ENCODE peak calls at places on chromosome 22, in nine cellular contexts. G is pancreas, U is WERI-Rb-1, V is cardiac muscle cell, L is heart left ventricle, Q is DND-41, B is esophagus squamous epithelium, F is fibroblast of lung, H is uterus. E is an unnamed sample. For H3K36me3, the result is how much of the 10 kb centered on the place peaks cover.

GRCh38 chr22:45886502-45886901 is 90.5 kb downstream of the WNT7B start:
- DNase-seq in G (no peak), U (peak), V (no peak), L (no peak), Q (no peak), B (no peak), F (no peak), H (peak), E (no peak)

GRCh38 chr22:50678651-50679521 is 6.3 kb downstream of the SHANK3 start:
- DNase-seq in G (peak), U (peak), V (no peak), L (no peak), Q (no peak), B (no peak), F (no peak), H (no peak), E (no peak)

GRCh38 chr22:19042285-19043110 is 79.7 kb downstream of the DGCR2 start:
- DNase-seq in G (no peak), U (no peak), V (no peak), L (no peak), Q (no peak), B (no peak), F (no peak), H (no peak), E (no peak)

GRCh38 chr22:47092896-47093311 is 330.5 kb downstream of the TBC1D22A start:
- DNase-seq in G (no peak), U (no peak), V (no peak), L (no peak), Q (no peak), B (no peak), F (peak), H (no peak), E (no peak)

GRCh38 chr22:50445071-50445879 is 29.6 kb downstream of the SBF1 start:
- DNase-seq in G (no peak), U (no peak), V (no peak), L (no peak), Q (peak), B (no peak), F (no peak), H (no peak), E (no peak)

GRCh38 chr22:30206964-30207363 is 39.6 kb downstream of the LIF start:
- DNase-seq in G (no peak), U (no peak), V (peak), L (no peak), Q (no peak), B (no peak), F (peak), H (peak), E (peak)

GRCh38 chr22:22460635-22461034 is 47.9 kb downstream of the ZNF280B start:
- DNase-seq in G (no peak), U (no peak), V (no peak), L (no peak), Q (no peak), B (no peak), F (no peak), H (no peak), E (no peak)

GRCh38 chr22:28710112-28710888 is 30.7 kb upstream of the TTC28 start:
- DNase-seq in G (no peak), U (no peak), V (no peak), L (no peak), Q (no peak), B (no peak), F (peak), H (no peak), E (peak)

GRCh38 chr22:21778705-21779363 is 43.2 kb upstream of the YPEL1 start:
- DNase-seq in G (no peak), U (no peak), V (no peak), L (no peak), Q (no peak), B (no peak), F (peak), H (no peak), E (peak)

GRCh38 chr22:24868979-24869378 is 63.0 kb downstream of the SGSM1 start:
- DNase-seq in G (no peak), U (no peak), V (no peak), L (no peak), Q (no peak), B (no peak), F (no peak), H (no peak), E (no peak)

GRCh38 chr22:37030560-37031281 is 11.2 kb downstream of the MPST start:
- DNase-seq in G (no peak), U (no peak), V (no peak), L (no peak), Q (no peak), B (no peak), F (no peak), H (no peak), E (no peak)
- TF ChIP-seq CTCF in G (no peak), U (peak), V (peak), L (no peak), Q (no peak), B (no peak), F (no peak), H (no peak), E (no peak)

DNA sequence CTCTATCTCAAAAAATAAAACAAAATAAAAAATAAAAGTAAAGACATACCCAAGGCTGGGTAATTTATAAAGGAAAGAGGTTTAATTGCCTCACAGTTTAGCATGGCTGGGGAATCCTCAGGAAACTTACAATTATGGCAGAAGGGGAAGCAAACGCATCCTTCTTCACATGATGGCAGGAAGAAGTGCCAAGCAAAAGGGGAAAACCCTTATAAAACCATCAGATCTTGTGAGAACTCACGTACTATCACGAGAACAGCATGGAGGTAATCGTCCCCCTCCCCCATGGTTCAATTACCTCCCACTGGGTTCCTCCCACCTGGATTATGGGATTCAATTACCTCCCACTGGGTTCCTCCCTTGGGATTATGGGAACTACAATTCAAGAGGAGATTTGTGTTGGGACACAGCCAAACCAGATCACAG is 8.3 kb upstream of the SSTR3 start:
- DNase-seq in G (no peak), U (no peak), V (no peak), L (no peak), Q (no peak), B (no peak), F (no peak), H (no peak), E (no peak)
- H3K36me3 ChIP-seq in G (under half), U (under half), V (under half), L (under half), Q (under half), B (under half), F (under half), H (under half), E (under half)

GRCh38 chr22:32649515-32650200 is 151.8 kb upstream of the TIMP3 start:
- DNase-seq in G (no peak), U (no peak), V (no peak), L (no peak), Q (no peak), B (no peak), F (peak), H (peak), E (peak)

GRCh38 chr22:32655068-32655467 is 146.4 kb upstream of the TIMP3 start:
- DNase-seq in G (no peak), U (no peak), V (no peak), L (no peak), Q (no peak), B (no peak), F (no peak), H (no peak), E (no peak)

GRCh38 chr22:32650553-32651345 is 150.8 kb upstream of the TIMP3 start:
- DNase-seq in G (no peak), U (no peak), V (no peak), L (no peak), Q (no peak), B (no peak), F (peak), H (no peak), E (no peak)

GRCh38 chr22:32652609-32653008 is 148.9 kb upstream of the TIMP3 start:
- DNase-seq in G (no peak), U (no peak), V (no peak), L (no peak), Q (no peak), B (no peak), F (no peak), H (no peak), E (no peak)

GRCh38 chr22:32653823-32654222 is 147.7 kb upstream of the TIMP3 start:
- DNase-seq in G (no peak), U (no peak), V (no peak), L (no peak), Q (no peak), B (no peak), F (no peak), H (no peak), E (no peak)
- TF ChIP-seq CTCF in G (no peak), U (no peak), V (no peak), L (no peak), Q (no peak), B (no peak), F (no peak), H (no peak), E (no peak)

DNA sequence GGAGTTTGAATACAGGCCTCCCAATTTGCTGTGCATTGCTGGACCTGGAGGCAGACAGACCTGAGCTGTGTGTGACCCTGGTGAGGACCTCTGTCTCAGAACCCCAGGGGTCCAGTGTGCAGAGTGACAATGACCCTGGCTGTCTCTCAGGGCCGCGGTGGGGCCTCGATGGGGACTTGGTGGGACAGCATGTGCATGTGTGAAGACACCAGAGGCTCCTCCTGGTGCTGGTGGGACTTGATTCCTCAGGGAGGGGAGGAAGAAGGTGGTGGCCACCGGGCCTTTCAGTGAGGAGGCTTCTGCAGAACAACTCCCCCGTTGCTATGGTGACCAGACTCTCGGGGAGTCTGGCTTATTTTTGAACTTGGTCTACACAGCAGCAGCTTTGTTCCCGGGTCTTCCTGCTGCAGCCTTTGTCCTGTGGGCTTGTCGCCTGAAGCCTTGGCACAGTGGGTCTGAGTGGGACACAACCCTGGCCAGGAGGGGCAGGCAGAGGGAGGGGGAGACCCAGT is 35.3 kb downstream of the MCM5 start:
- DNase-seq in G (no peak), U (no peak), V (no peak), L (no peak), Q (no peak), B (no peak), F (no peak), H (no peak), E (no peak)
- H3K36me3 ChIP-seq in G (under half), U (under half), V (under half), L (under half), Q (half or more), B (under half), F (under half), H (under half), E (under half)

GRCh38 chr22:37021710-37022482 is 2.4 kb downstream of the MPST start:
- DNase-seq in G (peak), U (peak), V (peak), L (no peak), Q (peak), B (no peak), F (peak), H (no peak), E (no peak)
- TF ChIP-seq CTCF in G (peak), U (peak), V (peak), L (peak), Q (peak), B (peak), F (peak), H (peak), E (peak)

GRCh38 chr22:20404881-20405280 is 10.9 kb downstream of the ZNF74 start:
- DNase-seq in G (no peak), U (no peak), V (no peak), L (no peak), Q (no peak), B (no peak), F (no peak), H (no peak), E (no peak)
- H3K36me3 ChIP-seq in G (under half), U (under half), V (under half), L (under half), Q (half or more), B (under half), F (under half), H (under half), E (under half)

GRCh38 chr22:38097557-38098409 is 12.7 kb downstream of the BAIAP2L2 start:
- DNase-seq in G (no peak), U (no peak), V (peak), L (no peak), Q (no peak), B (no peak), F (peak), H (no peak), E (no peak)
- TF ChIP-seq CTCF in G (no peak), U (peak), V (peak), L (peak), Q (no peak), B (no peak), F (peak), H (no peak), E (peak)